ENCODE peak calls at places on chromosomes 4 and X, in nine cellular contexts. P, M, N, W, G, S, Z, Q and I are unnamed samples.

GRCh38 chr4:42627887-42628646 is 28.8 kb downstream of the ATP8A1 start:
- DNase-seq in N (peak), S (no peak), G (peak), Z (no peak), M (peak), Q (peak), W (peak), P (peak), I (no peak)

GRCh38 chr4:174485025-174485424 is 37.3 kb downstream of the HPGD start:
- DNase-seq in N (no peak), P (no peak), Z (no peak), G (no peak), S (no peak), W (no peak), M (no peak), Q (no peak), I (no peak)

GRCh38 chr4:53479731-53480525 is 102.5 kb downstream of the FIP1L1 start:
- DNase-seq in G (no peak), P (peak), Z (no peak), W (no peak), M (peak), Q (no peak), S (no peak), N (no peak), I (peak)

GRCh38 chrX:105220636-105221035 is at the start of gene TEX13A:
- DNase-seq in M (no peak), W (no peak), N (no peak), G (no peak), Q (no peak), Z (no peak), S (no peak), P (no peak), I (no peak)

GRCh38 chrX:107480272-107480671 is 30.8 kb downstream of the FRMPD3 start:
- DNase-seq in G (no peak), P (no peak), N (no peak), W (peak), Z (no peak), Q (no peak), M (no peak), S (no peak), I (no peak)

GRCh38 chr4:2068198-2068470 is 9.0 kb downstream of the NAT8L start:
- DNase-seq in M (no peak), N (no peak), W (no peak), G (no peak), P (no peak), S (no peak), Z (no peak), Q (no peak), I (no peak)

GRCh38 chr4:56410247-56410646 is 23.0 kb upstream of the AASDH start:
- DNase-seq in S (peak), P (peak), W (no peak), Q (peak), G (no peak), Z (peak), N (no peak), M (peak), I (peak)

GRCh38 chrX:34638116-34638515 is 19.0 kb downstream of the TMEM47 start:
- DNase-seq in S (peak), Q (no peak), M (peak), G (no peak), W (no peak), N (no peak), P (peak), Z (no peak), I (peak)

GRCh38 chr4:98711526-98711925 is 53.1 kb upstream of the TSPAN5 start:
- DNase-seq in N (no peak), P (no peak), S (no peak), G (no peak), Z (no peak), M (no peak), W (no peak), Q (no peak), I (peak)

GRCh38 chr4:149830823-149831222 is 15.2 kb upstream of the IQCM start:
- DNase-seq in Z (no peak), N (no peak), P (peak), S (no peak), Q (no peak), W (no peak), G (no peak), M (no peak), I (no peak)

GRCh38 chr4:108385076-108385475 is 216.3 kb upstream of the LEF1 start:
- DNase-seq in M (no peak), P (no peak), S (no peak), N (no peak), Q (no peak), Z (no peak), G (no peak), W (no peak), I (peak)

GRCh38 chrX:113726009-113726408 is 857.9 kb upstream of the HTR2C start:
- DNase-seq in Q (no peak), G (no peak), S (no peak), N (no peak), P (no peak), W (no peak), Z (no peak), M (no peak), I (no peak)
- H3K4me3 ChIP-seq in Q (no peak), G (no peak), S (no peak), N (no peak), P (no peak), W (no peak), Z (no peak), M (no peak), I (no peak)

DNA sequence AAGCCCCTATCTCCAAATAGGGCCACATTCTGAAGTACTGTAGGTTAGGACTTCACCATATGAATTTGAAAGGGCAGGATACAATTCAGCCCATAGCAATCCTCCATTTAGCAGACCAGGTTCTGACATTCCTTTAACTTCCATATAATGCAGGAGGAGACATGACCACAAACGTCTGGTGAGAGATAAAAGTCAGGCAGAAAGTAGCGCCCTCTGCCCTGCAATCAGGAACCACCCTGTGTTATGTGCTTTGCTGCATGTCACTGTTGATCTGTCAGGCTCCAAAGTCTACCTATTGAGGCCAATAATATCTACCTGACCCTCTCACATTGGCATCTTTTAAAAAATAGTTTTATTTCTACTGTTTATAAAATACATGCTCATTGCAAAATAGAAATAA is 30.2 kb upstream of the SEPSECS start:
- DNase-seq in P (no peak), S (no peak), Q (no peak), M (no peak), Z (peak), W (no peak), G (no peak), N (no peak), I (no peak)
- TF ChIP-seq CTCF in P (no peak), S (no peak), Q (no peak), M (no peak), Z (peak), W (no peak), G (no peak), N (no peak), I (no peak)

DNA sequence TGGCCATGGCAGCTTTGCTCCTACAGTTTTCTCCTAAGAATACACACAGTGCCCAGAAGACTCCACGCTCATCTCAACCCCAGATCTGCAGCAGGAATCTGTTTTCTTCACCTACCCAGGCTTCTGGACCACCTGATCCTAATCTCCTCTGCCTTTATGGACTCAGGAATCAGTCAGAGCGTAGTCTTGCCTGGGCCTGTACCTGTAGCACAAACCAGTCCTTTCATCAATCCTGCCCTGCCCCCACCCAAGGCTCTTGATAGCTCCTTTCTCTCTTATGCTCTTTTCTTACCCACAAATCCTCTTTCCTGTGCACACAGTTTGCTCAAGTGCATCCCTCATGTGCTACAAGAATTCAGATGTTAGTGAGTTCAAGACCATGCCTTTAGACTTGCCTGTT is 89.7 kb downstream of the ZNF718 start:
- DNase-seq in Z (no peak), W (no peak), S (no peak), Q (no peak), P (no peak), M (no peak), N (no peak), G (no peak), I (no peak)
- H3K4me3 ChIP-seq in Z (peak), W (no peak), S (no peak), Q (no peak), P (peak), M (peak), N (no peak), G (peak), I (no peak)

DNA sequence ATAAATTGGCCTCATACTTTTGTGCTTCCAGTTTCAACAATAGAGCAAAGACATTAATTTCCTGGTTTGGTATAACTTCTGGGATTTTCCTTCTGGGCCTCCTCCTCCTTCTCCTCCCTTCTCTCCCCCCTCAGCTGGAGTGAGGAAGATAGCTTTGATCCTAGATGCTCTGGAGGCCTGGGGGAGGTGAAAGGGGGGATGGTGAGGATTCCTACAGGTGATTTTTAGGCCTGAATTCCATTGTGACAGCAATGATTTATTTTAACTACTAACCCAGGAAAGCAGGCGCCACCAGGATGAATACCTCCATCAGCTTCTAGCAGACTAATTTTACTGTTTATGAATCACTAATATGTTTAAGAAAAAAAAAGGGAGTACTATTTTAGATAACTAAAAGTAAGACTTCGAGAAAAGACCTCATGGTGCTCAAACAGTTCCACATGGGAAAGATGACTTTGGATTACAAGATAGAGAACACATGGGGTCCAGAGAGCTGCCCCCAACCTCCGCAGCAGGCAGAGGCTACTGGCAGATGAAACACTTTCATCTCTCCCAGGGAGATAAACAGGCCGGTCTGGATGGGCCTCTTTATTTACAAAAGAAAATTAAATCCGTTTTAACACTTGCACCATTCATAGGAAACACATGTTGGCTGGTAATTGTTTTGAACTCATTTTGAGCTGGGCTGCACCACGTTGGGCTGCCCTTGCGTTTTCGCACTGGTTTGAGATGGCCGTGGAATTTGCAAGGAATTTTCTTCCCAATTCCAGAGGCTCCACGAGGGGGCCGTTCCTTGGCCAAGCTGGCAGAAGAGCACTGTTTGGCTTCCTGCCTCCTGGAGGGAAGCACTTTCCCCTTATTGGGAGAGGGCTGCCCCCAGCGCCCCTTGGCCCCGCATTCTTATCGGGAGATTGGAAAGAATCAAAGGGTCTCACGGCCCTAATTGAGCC is 125.1 kb upstream of the STX18 start:
- DNase-seq in M (peak), S (peak), P (no peak), G (no peak), W (peak), Z (peak), N (no peak), Q (no peak), I (no peak)
- TF ChIP-seq CTCF in M (no peak), S (no peak), P (no peak), G (no peak), W (no peak), Z (peak), N (no peak), Q (no peak), I (peak)

GRCh38 chrX:154450312-154450711 is 6.4 kb downstream of the FAM50A start:
- DNase-seq in Z (no peak), G (no peak), W (no peak), N (no peak), Q (no peak), P (no peak), S (no peak), M (no peak), I (no peak)
- H3K4me3 ChIP-seq in Z (no peak), G (no peak), W (no peak), N (no peak), Q (no peak), P (no peak), S (no peak), M (no peak), I (no peak)

GRCh38 chr4:76987685-76988084 is 38.1 kb downstream of the SEPTIN11 start:
- DNase-seq in Q (no peak), W (no peak), Z (no peak), G (no peak), S (no peak), N (no peak), P (no peak), M (no peak), I (no peak)
- TF ChIP-seq CTCF in Q (no peak), W (no peak), Z (no peak), G (no peak), S (peak), N (no peak), P (no peak), M (no peak), I (no peak)